ENCODE peak calls at places on chromosomes 6 and 20, in five cellular contexts. A is HepG2, J is upper lobe of left lung, X is K562, S is GM12878. Q is an unnamed sample.
A peak's percentile ranks its signal among the peaks of the same experiment; 100 is the strongest.

GRCh38 chr20:6637160-6637579 is 130.3 kb upstream of the BMP2 start:
- ATAC-seq in A (no peak), J (no peak), X (no peak), S (peak; percentile 64), Q (peak; percentile 23)

GRCh38 chr6:108884211-108885059 is 36.2 kb downstream of the ARMC2 start:
- ATAC-seq in A (no peak), J (no peak), X (no peak), S (no peak), Q (no peak)

GRCh38 chr6:71582820-71583219 is 294.2 kb downstream of the OGFRL1 start:
- ATAC-seq in A (no peak), J (no peak), X (no peak), S (no peak), Q (no peak)

GRCh38 chr20:44089987-44090674 is 96.9 kb downstream of the JPH2 start:
- ATAC-seq in A (no peak), J (peak; percentile 29), X (peak; percentile 91), S (peak; percentile 92), Q (no peak)

GRCh38 chr6:121612916-121613315 is 177.5 kb downstream of the GJA1 start:
- ATAC-seq in A (no peak), J (no peak), X (no peak), S (no peak), Q (no peak)

GRCh38 chr6:143164565-143165105 is 103.9 kb downstream of the AIG1 start:
- ATAC-seq in A (no peak), J (no peak), X (peak; percentile 83), S (no peak), Q (no peak)

GRCh38 chr6:84575264-84575663 is 189.1 kb downstream of the TBX18 start:
- ATAC-seq in A (no peak), J (no peak), X (no peak), S (peak; percentile 99), Q (no peak)

GRCh38 chr6:7726416-7727149 is 684 bp downstream of the BMP6 start:
- ATAC-seq in A (peak; percentile 69), J (peak; percentile 15), X (peak; percentile 23), S (peak; percentile 45), Q (peak; percentile 11)

GRCh38 chr20:37564388-37565133 is 36.9 kb upstream of the BLCAP start:
- ATAC-seq in A (peak; percentile 87), J (peak; percentile 85), X (peak; percentile 88), S (peak; percentile 86), Q (no peak)

GRCh38 chr6:158131926-158132325 is 36.1 kb downstream of the SERAC1 start:
- ATAC-seq in A (peak; percentile 96), J (no peak), X (peak; percentile 96), S (peak; percentile 74), Q (no peak)

GRCh38 chr6:47303383-47303782 is 6.3 kb downstream of the TNFRSF21 start:
- ATAC-seq in A (peak; percentile 48), J (no peak), X (no peak), S (peak; percentile 46), Q (no peak)

GRCh38 chr20:38973107-38973506 is 11.0 kb downstream of the DHX35 start:
- ATAC-seq in A (no peak), J (no peak), X (no peak), S (peak; percentile 66), Q (no peak)

GRCh38 chr6:107560657-107561056 is 70.7 kb downstream of the SOBP start:
- ATAC-seq in A (no peak), J (peak; percentile 56), X (no peak), S (no peak), Q (peak; percentile 61)

GRCh38 chr6:121498481-121499276 is 63.2 kb downstream of the GJA1 start:
- ATAC-seq in A (no peak), J (peak; percentile 26), X (no peak), S (peak; percentile 22), Q (peak; percentile 62)

GRCh38 chr6:38404900-38405556 is 234.7 kb downstream of the BTBD9 start:
- ATAC-seq in A (peak; percentile 96), J (no peak), X (no peak), S (no peak), Q (no peak)

GRCh38 chr20:42740191-42740870 is 449.4 kb downstream of the PTPRT start:
- ATAC-seq in A (no peak), J (no peak), X (no peak), S (no peak), Q (no peak)

GRCh38 chr6:131844243-131844841 is 36.5 kb downstream of the ENPP1 start:
- ATAC-seq in A (peak; percentile 92), J (no peak), X (no peak), S (no peak), Q (no peak)

GRCh38 chr20:32564921-32565734 is 20.0 kb downstream of the NOL4L start:
- ATAC-seq in A (no peak), J (peak; percentile 76), X (peak; percentile 66), S (no peak), Q (peak; percentile 40)

GRCh38 chr6:11200356-11200755 is 32.1 kb downstream of the NEDD9 start:
- ATAC-seq in A (no peak), J (no peak), X (no peak), S (no peak), Q (no peak)

GRCh38 chr20:20628314-20628713 is 84.1 kb downstream of the RALGAPA2 start:
- ATAC-seq in A (no peak), J (no peak), X (no peak), S (no peak), Q (no peak)

GRCh38 chr20:34753706-34754461 is 49.7 kb downstream of the TP53INP2 start:
- ATAC-seq in A (no peak), J (no peak), X (no peak), S (no peak), Q (no peak)
- TF ChIP-seq EP300 in A (no peak), J (no peak), X (no peak), S (no peak), Q (no peak)

DNA sequence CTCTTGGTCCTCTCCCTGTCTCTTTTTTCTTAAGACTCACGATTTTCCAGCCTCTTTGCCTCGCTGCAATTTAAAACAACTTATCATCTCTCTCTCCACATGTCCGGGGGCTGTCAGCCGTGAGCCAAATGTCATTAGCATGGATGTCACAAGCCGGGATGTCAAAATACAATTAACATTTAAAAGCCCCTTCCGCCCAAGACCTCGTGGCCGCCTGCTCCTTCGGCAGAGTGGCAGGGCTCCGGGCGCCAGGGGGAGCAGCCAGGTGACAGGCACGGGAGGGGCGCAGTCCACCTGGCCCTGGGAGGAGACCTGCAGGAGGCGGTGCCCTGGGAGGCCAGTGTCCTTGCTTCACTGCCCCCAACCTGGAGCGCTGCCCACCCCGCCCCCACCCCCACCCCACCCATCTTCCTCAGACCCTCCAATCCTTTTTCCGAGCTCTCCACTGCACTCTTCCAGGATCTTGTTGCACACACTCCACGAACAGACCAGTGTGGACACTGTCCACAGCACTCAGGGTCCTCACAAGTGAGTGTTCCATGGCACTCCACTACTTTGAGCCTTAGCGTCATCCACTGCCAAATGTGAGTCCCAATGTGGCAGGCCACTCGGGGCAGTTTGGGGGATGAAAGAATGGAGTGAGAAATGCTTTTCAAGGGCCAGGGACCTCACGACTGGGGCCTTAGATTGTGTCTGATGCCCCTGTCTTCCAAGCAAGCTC is 5.6 kb upstream of the GRM4 start:
- ATAC-seq in A (peak; percentile 24), J (no peak), X (no peak), S (no peak), Q (no peak)
- H3K27me3 ChIP-seq in A (peaks cover 11% of the 10 kb centered on the region), J (no peaks in the 10 kb centered on the region), X (peaks cover 71% of the 10 kb centered on the region), S (peaks cover 3% of the 10 kb centered on the region), Q (peaks cover 95% of the 10 kb centered on the region)

DNA sequence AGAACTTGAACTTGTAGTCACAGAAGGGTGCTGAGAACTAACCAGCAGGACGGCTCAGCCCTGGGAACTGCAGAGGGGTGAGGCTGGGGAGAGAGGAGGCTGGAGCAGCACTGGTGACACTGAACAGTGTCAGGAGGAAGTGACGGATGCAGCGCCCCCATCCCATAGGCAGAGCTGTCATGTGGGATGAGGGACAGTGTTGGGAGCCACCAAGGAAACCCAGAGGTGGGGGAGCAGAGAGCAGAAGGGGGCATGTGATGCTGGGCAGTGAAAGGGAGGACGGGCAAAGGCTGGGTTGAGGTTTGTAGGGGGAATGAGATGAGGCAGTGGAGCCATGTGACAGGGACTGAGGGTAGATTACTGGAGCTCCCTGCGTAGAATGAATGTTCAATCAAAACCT is 2.1 kb downstream of the HLA-DPB1 start:
- ATAC-seq in A (no peak), J (no peak), X (no peak), S (no peak), Q (no peak)
- TF ChIP-seq POLR2A in A (no peak), J (no peak), X (no peak), S (peak; percentile 91), Q (no peak)

DNA sequence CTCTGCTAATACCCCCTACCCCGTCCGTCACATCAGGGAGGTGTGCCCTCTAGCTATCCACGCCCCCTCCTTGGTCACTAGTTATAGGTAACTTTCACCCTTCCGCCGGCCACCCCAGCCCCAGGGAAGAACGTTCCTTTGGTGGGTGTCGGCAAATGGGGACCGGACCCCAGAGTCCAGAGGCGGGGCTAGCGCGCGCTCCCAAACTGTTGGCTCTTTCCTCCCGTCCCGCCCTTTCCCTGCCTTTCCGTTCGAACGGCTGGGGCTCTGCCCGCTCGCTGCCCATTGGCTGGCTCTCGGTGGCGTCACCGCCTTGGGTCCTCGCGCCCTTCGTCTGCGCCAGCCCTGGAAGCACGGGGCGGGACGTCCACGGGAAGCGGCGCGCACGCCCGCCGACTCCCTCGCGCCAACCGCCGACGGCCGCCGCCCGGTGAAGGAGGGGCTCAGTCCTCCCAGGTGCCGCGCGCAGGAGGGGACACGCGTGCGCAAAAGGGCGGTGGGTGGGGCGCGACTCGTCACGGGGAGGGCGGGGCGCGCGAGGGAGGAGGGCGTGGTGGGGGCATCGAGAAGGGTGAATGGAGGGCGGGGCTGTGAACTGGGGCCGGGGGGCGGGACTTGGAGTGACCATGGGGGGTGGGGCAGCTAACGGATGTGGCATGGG is 634 bp upstream of the PHF1 start:
- ATAC-seq in A (peak; percentile 94), J (peak; percentile 94), X (peak; percentile 96), S (peak; percentile 96), Q (peak; percentile 97)
- TF ChIP-seq EP300 in A (peak; percentile 61), J (no peak), X (peak; percentile 43), S (no peak), Q (no peak)

GRCh38 chr6:21597706-21598273 is 4.2 kb downstream of the SOX4 start:
- ATAC-seq in A (no peak), J (no peak), X (no peak), S (no peak), Q (no peak)
- H3K27me3 ChIP-seq in A (no peaks in the 10 kb centered on the region), J (no peaks in the 10 kb centered on the region), X (peaks cover 32% of the 10 kb centered on the region), S (no peaks in the 10 kb centered on the region), Q (no peaks in the 10 kb centered on the region)

GRCh38 chr6:31732029-31732428 is 2.9 kb upstream of the DDAH2 start:
- ATAC-seq in A (no peak), J (no peak), X (no peak), S (no peak), Q (no peak)

GRCh38 chr6:31730631-31731086 is 1.6 kb upstream of the DDAH2 start:
- ATAC-seq in A (no peak), J (no peak), X (no peak), S (no peak), Q (no peak)

GRCh38 chr6:31728767-31729514 is at the start of gene DDAH2:
- ATAC-seq in A (peak; percentile 0), J (peak; percentile 45), X (peak; percentile 2), S (peak; percentile 30), Q (peak; percentile 26)

GRCh38 chr6:31729515-31729978 is 448 bp upstream of the DDAH2 start:
- ATAC-seq in A (peak; percentile 77), J (peak; percentile 92), X (peak; percentile 84), S (peak; percentile 84), Q (peak; percentile 92)

GRCh38 chr6:31729979-31730630 is 1.0 kb upstream of the DDAH2 start:
- ATAC-seq in A (peak; percentile 20), J (peak; percentile 91), X (peak; percentile 82), S (peak; percentile 78), Q (peak; percentile 85)
- TF ChIP-seq POLR2A in A (no peak), J (peak; percentile 71), X (peak; percentile 99), S (peak; percentile 57), Q (peak; percentile 43)